ENCODE peak calls at places on chromosomes 13 and 19, in ten cellular contexts. One of them, this sample, is unnamed.

GRCh38 chr13:34155931-34156607 is 338.1 kb downstream of the RFC3 start:
- DNase-seq in foreskin keratinocyte: peak
- DNase-seq in SK-N-SH: no peak
- DNase-seq in activated CD8-positive, alpha-beta T cell treated with anti-CD3 and anti-CD28 coated beads for 36 hours: no peak
- DNase-seq in mammary epithelial cell: peak
- DNase-seq in activated naive CD4-positive, alpha-beta T cell: no peak
- DNase-seq in A549: peak
- DNase-seq in NCI-H774: no peak
- DNase-seq in cardiac muscle cell: no peak
- DNase-seq in activated CD4-positive, alpha-beta T cell treated with anti-CD3 and anti-CD28 coated beads, Interleukin-2, amount 10 ng/mL, durations not matched to agents 7 days and 5 days: no peak
- DNase-seq in this sample: peak

GRCh38 chr19:39412867-39413268 is 399 bp downstream of the PLEKHG2 start:
- DNase-seq in foreskin keratinocyte: no peak
- DNase-seq in SK-N-SH: no peak
- DNase-seq in activated CD8-positive, alpha-beta T cell treated with anti-CD3 and anti-CD28 coated beads for 36 hours: no peak
- DNase-seq in mammary epithelial cell: no peak
- DNase-seq in activated naive CD4-positive, alpha-beta T cell: no peak
- DNase-seq in A549: no peak
- DNase-seq in NCI-H774: no peak
- DNase-seq in cardiac muscle cell: no peak
- DNase-seq in activated CD4-positive, alpha-beta T cell treated with anti-CD3 and anti-CD28 coated beads, Interleukin-2, amount 10 ng/mL, durations not matched to agents 7 days and 5 days: no peak
- DNase-seq in this sample: no peak

GRCh38 chr13:40506592-40507446 is 159.6 kb downstream of the FOXO1 start:
- DNase-seq in foreskin keratinocyte: no peak
- DNase-seq in SK-N-SH: no peak
- DNase-seq in activated CD8-positive, alpha-beta T cell treated with anti-CD3 and anti-CD28 coated beads for 36 hours: no peak
- DNase-seq in mammary epithelial cell: no peak
- DNase-seq in activated naive CD4-positive, alpha-beta T cell: no peak
- DNase-seq in A549: no peak
- DNase-seq in NCI-H774: no peak
- DNase-seq in cardiac muscle cell: no peak
- DNase-seq in activated CD4-positive, alpha-beta T cell treated with anti-CD3 and anti-CD28 coated beads, Interleukin-2, amount 10 ng/mL, durations not matched to agents 7 days and 5 days: no peak
- DNase-seq in this sample: no peak

GRCh38 chr19:1239796-1240737 is 1.5 kb upstream of the ATP5F1D start:
- DNase-seq in foreskin keratinocyte: no peak
- DNase-seq in SK-N-SH: peak
- DNase-seq in activated CD8-positive, alpha-beta T cell treated with anti-CD3 and anti-CD28 coated beads for 36 hours: peak
- DNase-seq in mammary epithelial cell: peak
- DNase-seq in activated naive CD4-positive, alpha-beta T cell: peak
- DNase-seq in A549: peak
- DNase-seq in NCI-H774: peak
- DNase-seq in cardiac muscle cell: peak
- DNase-seq in activated CD4-positive, alpha-beta T cell treated with anti-CD3 and anti-CD28 coated beads, Interleukin-2, amount 10 ng/mL, durations not matched to agents 7 days and 5 days: peak
- DNase-seq in this sample: peak

GRCh38 chr19:4742717-4743646 is 19.3 kb upstream of the DPP9 start:
- DNase-seq in foreskin keratinocyte: no peak
- DNase-seq in SK-N-SH: peak
- DNase-seq in activated CD8-positive, alpha-beta T cell treated with anti-CD3 and anti-CD28 coated beads for 36 hours: no peak
- DNase-seq in mammary epithelial cell: no peak
- DNase-seq in activated naive CD4-positive, alpha-beta T cell: no peak
- DNase-seq in A549: no peak
- DNase-seq in NCI-H774: peak
- DNase-seq in cardiac muscle cell: no peak
- DNase-seq in activated CD4-positive, alpha-beta T cell treated with anti-CD3 and anti-CD28 coated beads, Interleukin-2, amount 10 ng/mL, durations not matched to agents 7 days and 5 days: no peak
- DNase-seq in this sample: no peak

GRCh38 chr19:5953034-5953589 is 24.8 kb downstream of the RANBP3 start:
- DNase-seq in foreskin keratinocyte: no peak
- DNase-seq in SK-N-SH: no peak
- DNase-seq in activated CD8-positive, alpha-beta T cell treated with anti-CD3 and anti-CD28 coated beads for 36 hours: peak
- DNase-seq in mammary epithelial cell: no peak
- DNase-seq in activated naive CD4-positive, alpha-beta T cell: no peak
- DNase-seq in A549: no peak
- DNase-seq in NCI-H774: no peak
- DNase-seq in cardiac muscle cell: no peak
- DNase-seq in activated CD4-positive, alpha-beta T cell treated with anti-CD3 and anti-CD28 coated beads, Interleukin-2, amount 10 ng/mL, durations not matched to agents 7 days and 5 days: no peak
- DNase-seq in this sample: no peak

GRCh38 chr19:50384685-50385535 is 763 bp downstream of the POLD1 start:
- DNase-seq in foreskin keratinocyte: no peak
- DNase-seq in SK-N-SH: peak
- DNase-seq in activated CD8-positive, alpha-beta T cell treated with anti-CD3 and anti-CD28 coated beads for 36 hours: peak
- DNase-seq in mammary epithelial cell: peak
- DNase-seq in activated naive CD4-positive, alpha-beta T cell: no peak
- DNase-seq in A549: no peak
- DNase-seq in NCI-H774: no peak
- DNase-seq in cardiac muscle cell: peak
- DNase-seq in activated CD4-positive, alpha-beta T cell treated with anti-CD3 and anti-CD28 coated beads, Interleukin-2, amount 10 ng/mL, durations not matched to agents 7 days and 5 days: no peak
- DNase-seq in this sample: no peak

GRCh38 chr19:38856813-38857212 is 7.0 kb upstream of the HNRNPL start:
- DNase-seq in foreskin keratinocyte: no peak
- DNase-seq in SK-N-SH: no peak
- DNase-seq in activated CD8-positive, alpha-beta T cell treated with anti-CD3 and anti-CD28 coated beads for 36 hours: no peak
- DNase-seq in mammary epithelial cell: no peak
- DNase-seq in activated naive CD4-positive, alpha-beta T cell: no peak
- DNase-seq in A549: no peak
- DNase-seq in NCI-H774: no peak
- DNase-seq in cardiac muscle cell: no peak
- DNase-seq in activated CD4-positive, alpha-beta T cell treated with anti-CD3 and anti-CD28 coated beads, Interleukin-2, amount 10 ng/mL, durations not matched to agents 7 days and 5 days: no peak
- DNase-seq in this sample: no peak

GRCh38 chr13:46179576-46180368 is 2.2 kb downstream of the LCP1 start:
- DNase-seq in foreskin keratinocyte: no peak
- DNase-seq in SK-N-SH: no peak
- DNase-seq in activated CD8-positive, alpha-beta T cell treated with anti-CD3 and anti-CD28 coated beads for 36 hours: peak
- DNase-seq in mammary epithelial cell: no peak
- DNase-seq in activated naive CD4-positive, alpha-beta T cell: no peak
- DNase-seq in A549: no peak
- DNase-seq in NCI-H774: no peak
- DNase-seq in cardiac muscle cell: no peak
- DNase-seq in activated CD4-positive, alpha-beta T cell treated with anti-CD3 and anti-CD28 coated beads, Interleukin-2, amount 10 ng/mL, durations not matched to agents 7 days and 5 days: peak
- DNase-seq in this sample: no peak

GRCh38 chr19:51131780-51132680 is 7.3 kb downstream of the SIGLEC9 start:
- DNase-seq in foreskin keratinocyte: no peak
- DNase-seq in SK-N-SH: peak
- DNase-seq in activated CD8-positive, alpha-beta T cell treated with anti-CD3 and anti-CD28 coated beads for 36 hours: peak
- DNase-seq in mammary epithelial cell: no peak
- DNase-seq in activated naive CD4-positive, alpha-beta T cell: no peak
- DNase-seq in A549: peak
- DNase-seq in NCI-H774: no peak
- DNase-seq in cardiac muscle cell: peak
- DNase-seq in activated CD4-positive, alpha-beta T cell treated with anti-CD3 and anti-CD28 coated beads, Interleukin-2, amount 10 ng/mL, durations not matched to agents 7 days and 5 days: peak
- DNase-seq in this sample: no peak

GRCh38 chr13:39835253-39835652 is 179.8 kb downstream of the COG6 start:
- DNase-seq in foreskin keratinocyte: no peak
- DNase-seq in SK-N-SH: no peak
- DNase-seq in activated CD8-positive, alpha-beta T cell treated with anti-CD3 and anti-CD28 coated beads for 36 hours: no peak
- DNase-seq in mammary epithelial cell: no peak
- DNase-seq in activated naive CD4-positive, alpha-beta T cell: no peak
- DNase-seq in A549: no peak
- DNase-seq in NCI-H774: no peak
- DNase-seq in cardiac muscle cell: no peak
- DNase-seq in activated CD4-positive, alpha-beta T cell treated with anti-CD3 and anti-CD28 coated beads, Interleukin-2, amount 10 ng/mL, durations not matched to agents 7 days and 5 days: no peak
- DNase-seq in this sample: peak

This sample was measured in T47D.